ENCODE peak calls at places on chromosomes 13 and 19, in six cellular contexts. One of them, this sample, is unnamed.

GRCh38 chr19:14795078-14795721 is 16.8 kb upstream of the ADGRE2 start:
- DNase-seq in endothelial cell of umbilical vein: no peak
- DNase-seq in A549: no peak
- DNase-seq in K562: no peak
- DNase-seq in GM12878: no peak
- DNase-seq in HepG2: no peak
- DNase-seq in this sample: peak

GRCh38 chr19:36528921-36529518 is 949 bp upstream of the ZNF260 start:
- DNase-seq in endothelial cell of umbilical vein: no peak
- DNase-seq in A549: no peak
- DNase-seq in K562: peak
- DNase-seq in GM12878: peak
- DNase-seq in HepG2: peak
- DNase-seq in this sample: peak

GRCh38 chr13:65063753-65064152 is 2166.4 kb downstream of the PCDH9 start:
- DNase-seq in endothelial cell of umbilical vein: peak
- DNase-seq in A549: peak
- DNase-seq in K562: no peak
- DNase-seq in GM12878: no peak
- DNase-seq in HepG2: no peak
- DNase-seq in this sample: no peak

GRCh38 chr13:75334634-75335447 is 147.1 kb downstream of the TBC1D4 start:
- DNase-seq in endothelial cell of umbilical vein: no peak
- DNase-seq in A549: no peak
- DNase-seq in K562: no peak
- DNase-seq in GM12878: no peak
- DNase-seq in HepG2: no peak
- DNase-seq in this sample: no peak

GRCh38 chr13:43111887-43112400 is 88.6 kb downstream of the DNAJC15 start:
- DNase-seq in endothelial cell of umbilical vein: peak
- DNase-seq in A549: no peak
- DNase-seq in K562: no peak
- DNase-seq in GM12878: no peak
- DNase-seq in HepG2: no peak
- DNase-seq in this sample: no peak

GRCh38 chr19:44644391-44645016 is 794 bp downstream of the PVR start:
- DNase-seq in endothelial cell of umbilical vein: peak
- DNase-seq in A549: peak
- DNase-seq in K562: peak
- DNase-seq in GM12878: no peak
- DNase-seq in HepG2: peak
- DNase-seq in this sample: peak

GRCh38 chr13:110057052-110057451 is 249.9 kb downstream of the COL4A1 start:
- DNase-seq in endothelial cell of umbilical vein: no peak
- DNase-seq in A549: no peak
- DNase-seq in K562: no peak
- DNase-seq in GM12878: no peak
- DNase-seq in HepG2: no peak
- DNase-seq in this sample: no peak

GRCh38 chr13:52001120-52001731 is 10.0 kb downstream of the ATP7B start:
- DNase-seq in endothelial cell of umbilical vein: peak
- DNase-seq in A549: peak
- DNase-seq in K562: peak
- DNase-seq in GM12878: no peak
- DNase-seq in HepG2: peak
- DNase-seq in this sample: peak

GRCh38 chr19:19443902-19444693 is 38.6 kb downstream of the GATAD2A start:
- DNase-seq in endothelial cell of umbilical vein: no peak
- DNase-seq in A549: no peak
- DNase-seq in K562: no peak
- DNase-seq in GM12878: no peak
- DNase-seq in HepG2: no peak
- DNase-seq in this sample: peak

GRCh38 chr19:10419646-10420443 is 493 bp upstream of the PDE4A start:
- DNase-seq in endothelial cell of umbilical vein: no peak
- DNase-seq in A549: peak
- DNase-seq in K562: peak
- DNase-seq in GM12878: no peak
- DNase-seq in HepG2: no peak
- DNase-seq in this sample: peak

GRCh38 chr13:33126909-33127607 is 110.8 kb downstream of the KL start:
- DNase-seq in endothelial cell of umbilical vein: peak
- DNase-seq in A549: no peak
- DNase-seq in K562: no peak
- DNase-seq in GM12878: no peak
- DNase-seq in HepG2: no peak
- DNase-seq in this sample: no peak

GRCh38 chr19:7705387-7706187 is 3.7 kb upstream of the FCER2 start:
- DNase-seq in endothelial cell of umbilical vein: no peak
- DNase-seq in A549: no peak
- DNase-seq in K562: no peak
- DNase-seq in GM12878: peak
- DNase-seq in HepG2: no peak
- DNase-seq in this sample: peak

GRCh38 chr19:17036640-17037039 is 10.0 kb upstream of the CPAMD8 start:
- DNase-seq in endothelial cell of umbilical vein: no peak
- DNase-seq in A549: no peak
- DNase-seq in K562: no peak
- DNase-seq in GM12878: no peak
- DNase-seq in HepG2: no peak
- DNase-seq in this sample: no peak

GRCh38 chr13:45933203-45934014 is 81.9 kb upstream of the SIAH3 start:
- DNase-seq in endothelial cell of umbilical vein: no peak
- DNase-seq in A549: no peak
- DNase-seq in K562: no peak
- DNase-seq in GM12878: no peak
- DNase-seq in HepG2: no peak
- DNase-seq in this sample: no peak

GRCh38 chr13:75715598-75716523 is 79.7 kb downstream of the LMO7 start:
- DNase-seq in endothelial cell of umbilical vein: peak
- DNase-seq in A549: no peak
- DNase-seq in K562: no peak
- DNase-seq in GM12878: peak
- DNase-seq in HepG2: no peak
- DNase-seq in this sample: no peak

GRCh38 chr13:98103942-98104880 is 38.7 kb upstream of the FARP1 start:
- DNase-seq in endothelial cell of umbilical vein: no peak
- DNase-seq in A549: peak
- DNase-seq in K562: peak
- DNase-seq in GM12878: no peak
- DNase-seq in HepG2: peak
- DNase-seq in this sample: no peak

GRCh38 chr19:4391701-4392543 is 8.4 kb downstream of the SH3GL1 start:
- DNase-seq in endothelial cell of umbilical vein: peak
- DNase-seq in A549: no peak
- DNase-seq in K562: no peak
- DNase-seq in GM12878: no peak
- DNase-seq in HepG2: peak
- DNase-seq in this sample: no peak
- TF ChIP-seq MYC in endothelial cell of umbilical vein: no peak
- TF ChIP-seq MYC in A549: no peak
- TF ChIP-seq MYC in K562: no peak
- TF ChIP-seq MYC in GM12878: no peak
- TF ChIP-seq MYC in HepG2: peak
- TF ChIP-seq MYC in this sample: no peak

DNA sequence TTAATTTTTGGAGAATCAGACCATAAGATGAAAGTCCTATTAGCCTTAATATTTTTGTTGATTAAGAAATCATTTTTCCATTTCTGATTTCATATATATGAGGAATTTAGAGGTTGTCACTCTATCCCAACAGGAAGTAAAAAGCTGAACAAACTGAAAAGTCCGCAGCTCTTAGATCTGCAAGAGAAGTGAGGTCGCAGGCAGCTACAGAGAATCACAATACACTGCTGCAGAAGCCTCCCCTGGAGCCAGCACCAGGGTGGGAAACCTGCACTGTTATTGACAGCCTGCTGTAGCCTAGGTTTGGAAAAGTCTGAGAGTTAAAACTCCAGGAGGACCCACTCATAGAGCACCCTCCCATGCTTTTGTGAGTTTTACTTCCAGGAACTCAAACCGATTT is 29.9 kb downstream of the TNFRSF19 start:
- DNase-seq in endothelial cell of umbilical vein: no peak
- DNase-seq in A549: no peak
- DNase-seq in K562: no peak
- DNase-seq in GM12878: no peak
- DNase-seq in HepG2: no peak
- DNase-seq in this sample: no peak
- H3K4me3 ChIP-seq in endothelial cell of umbilical vein: no peak
- H3K4me3 ChIP-seq in A549: no peak
- H3K4me3 ChIP-seq in K562: no peak
- H3K4me3 ChIP-seq in GM12878: no peak
- H3K4me3 ChIP-seq in HepG2: no peak
- H3K4me3 ChIP-seq in this sample: no peak

GRCh38 chr19:5677597-5677996 is 2.7 kb downstream of the MICOS13 start:
- DNase-seq in endothelial cell of umbilical vein: no peak
- DNase-seq in A549: no peak
- DNase-seq in K562: no peak
- DNase-seq in GM12878: no peak
- DNase-seq in HepG2: no peak
- DNase-seq in this sample: no peak

GRCh38 chr19:5678071-5678682 is 2.1 kb downstream of the MICOS13 start:
- DNase-seq in endothelial cell of umbilical vein: no peak
- DNase-seq in A549: no peak
- DNase-seq in K562: no peak
- DNase-seq in GM12878: no peak
- DNase-seq in HepG2: no peak
- DNase-seq in this sample: no peak

GRCh38 chr19:5677156-5677555 is 3.2 kb downstream of the MICOS13 start:
- DNase-seq in endothelial cell of umbilical vein: no peak
- DNase-seq in A549: no peak
- DNase-seq in K562: no peak
- DNase-seq in GM12878: no peak
- DNase-seq in HepG2: no peak
- DNase-seq in this sample: no peak

GRCh38 chr19:5676105-5676671 is 4.1 kb downstream of the MICOS13 start:
- DNase-seq in endothelial cell of umbilical vein: no peak
- DNase-seq in A549: no peak
- DNase-seq in K562: no peak
- DNase-seq in GM12878: no peak
- DNase-seq in HepG2: no peak
- DNase-seq in this sample: no peak

GRCh38 chr19:5676711-5677110 is 3.6 kb downstream of the MICOS13 start:
- DNase-seq in endothelial cell of umbilical vein: no peak
- DNase-seq in A549: no peak
- DNase-seq in K562: no peak
- DNase-seq in GM12878: no peak
- DNase-seq in HepG2: no peak
- DNase-seq in this sample: no peak
- TF ChIP-seq POLR2A in endothelial cell of umbilical vein: peak
- TF ChIP-seq POLR2A in A549: no peak
- TF ChIP-seq POLR2A in K562: peak
- TF ChIP-seq POLR2A in GM12878: peak
- TF ChIP-seq POLR2A in HepG2: no peak
- TF ChIP-seq POLR2A in this sample: no peak

GRCh38 chr19:28691683-28692082 is 521.3 kb downstream of the UQCRFS1 start:
- DNase-seq in endothelial cell of umbilical vein: no peak
- DNase-seq in A549: no peak
- DNase-seq in K562: no peak
- DNase-seq in GM12878: no peak
- DNase-seq in HepG2: no peak
- DNase-seq in this sample: no peak
- TF ChIP-seq MYC in endothelial cell of umbilical vein: no peak
- TF ChIP-seq MYC in A549: no peak
- TF ChIP-seq MYC in K562: no peak
- TF ChIP-seq MYC in GM12878: no peak
- TF ChIP-seq MYC in HepG2: no peak
- TF ChIP-seq MYC in this sample: no peak

DNA sequence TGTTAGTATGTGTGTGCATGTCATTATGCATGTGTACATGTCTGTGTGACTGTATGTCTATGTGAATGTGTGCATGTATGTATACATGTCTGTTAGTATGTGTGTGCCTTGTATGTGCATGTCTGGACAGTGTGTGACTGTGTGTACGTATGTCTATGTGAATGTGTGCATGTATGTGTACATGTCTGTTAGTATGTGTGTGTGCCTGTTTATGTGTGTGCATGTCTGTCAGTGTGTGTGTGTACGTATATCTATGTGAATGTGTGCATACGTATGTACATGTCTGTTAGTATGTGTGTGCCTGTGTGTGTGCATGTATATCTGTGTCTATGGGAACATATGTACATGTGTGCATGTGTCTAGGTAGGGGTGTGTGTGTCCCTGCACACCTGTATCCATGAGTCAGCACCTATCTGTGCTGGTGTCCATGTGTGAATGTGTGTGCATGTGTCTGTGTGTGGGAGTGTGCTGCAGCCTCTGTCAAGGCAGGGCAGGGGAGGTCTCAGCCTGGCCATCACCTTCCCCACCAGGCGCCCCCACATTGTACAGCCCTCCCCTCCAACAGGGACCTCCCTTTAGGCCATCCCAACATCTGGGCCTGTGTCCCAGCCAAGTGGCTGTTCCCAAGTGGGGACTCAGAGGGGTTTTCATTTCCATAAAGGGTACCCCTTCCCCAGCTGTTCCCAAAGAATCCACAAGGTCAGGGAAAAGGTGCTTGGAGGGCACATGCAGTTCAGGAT is 4.4 kb downstream of the GAS6 start:
- DNase-seq in endothelial cell of umbilical vein: no peak
- DNase-seq in A549: no peak
- DNase-seq in K562: no peak
- DNase-seq in GM12878: no peak
- DNase-seq in HepG2: no peak
- DNase-seq in this sample: no peak
- H3K4me3 ChIP-seq in endothelial cell of umbilical vein: no peak
- H3K4me3 ChIP-seq in A549: no peak
- H3K4me3 ChIP-seq in K562: no peak
- H3K4me3 ChIP-seq in GM12878: no peak
- H3K4me3 ChIP-seq in HepG2: no peak
- H3K4me3 ChIP-seq in this sample: no peak

DNA sequence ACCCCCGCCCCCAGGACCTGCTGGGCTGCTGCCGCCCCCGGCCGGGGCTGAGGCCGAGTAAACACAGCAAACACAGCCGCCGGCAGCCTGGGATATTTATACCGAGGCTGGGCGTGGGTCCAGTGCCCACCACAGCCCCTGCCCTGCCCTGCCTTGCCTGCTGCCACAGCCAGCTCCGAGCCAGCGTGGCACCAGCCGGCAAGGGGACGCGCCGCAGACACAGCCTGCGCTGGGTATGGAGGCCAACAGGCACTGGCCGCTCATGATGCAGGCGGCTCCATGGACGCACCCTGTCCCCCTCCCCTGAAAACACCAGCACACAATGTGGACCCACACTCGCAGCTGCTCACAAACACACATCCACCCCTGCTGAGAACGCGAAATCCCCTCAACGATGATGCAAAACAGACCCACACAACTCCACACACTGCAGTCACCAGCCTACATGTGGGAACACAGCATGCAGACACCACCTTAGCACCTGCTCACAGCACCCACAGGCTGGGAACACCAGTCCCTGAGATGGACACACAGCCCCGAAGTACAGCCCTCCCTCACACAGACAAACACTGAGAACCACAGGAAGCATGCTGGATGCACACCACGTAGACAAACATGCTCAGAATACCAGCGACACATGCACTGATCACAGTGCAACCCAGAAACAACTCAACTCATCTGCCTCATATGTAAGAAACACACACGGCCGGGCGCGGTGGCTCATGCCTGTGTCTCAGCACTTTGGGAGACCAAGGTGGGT is 16.2 kb downstream of the CCDC97 start:
- DNase-seq in endothelial cell of umbilical vein: peak
- DNase-seq in A549: no peak
- DNase-seq in K562: no peak
- DNase-seq in GM12878: no peak
- DNase-seq in HepG2: peak
- DNase-seq in this sample: no peak
- TF ChIP-seq POLR2A in endothelial cell of umbilical vein: no peak
- TF ChIP-seq POLR2A in A549: peak
- TF ChIP-seq POLR2A in K562: no peak
- TF ChIP-seq POLR2A in GM12878: peak
- TF ChIP-seq POLR2A in HepG2: no peak
- TF ChIP-seq POLR2A in this sample: no peak

This sample was measured in NB4.